ENCODE peak calls at places on chromosomes 1 and 21, in six cellular contexts. One of them, this sample, is unnamed.

GRCh38 chr1:193457676-193458075 is 271.3 kb upstream of the B3GALT2 start:
- DNase-seq in MM.1S: no peak
- DNase-seq in left ventricle myocardium inferior: no peak
- DNase-seq in psoas muscle: no peak
- DNase-seq in HFF-Myc: no peak
- DNase-seq in lung: no peak
- DNase-seq in this sample: no peak

GRCh38 chr1:25897754-25898153 is 8.5 kb downstream of the STMN1 start:
- DNase-seq in HFF-Myc: no peak
- DNase-seq in MM.1S: no peak
- DNase-seq in psoas muscle: no peak
- DNase-seq in left ventricle myocardium inferior: no peak
- DNase-seq in lung: no peak
- DNase-seq in this sample: no peak

GRCh38 chr1:206128192-206128591 is 11.0 kb upstream of the AVPR1B start:
- DNase-seq in HFF-Myc: no peak
- DNase-seq in left ventricle myocardium inferior: no peak
- DNase-seq in lung: no peak
- DNase-seq in MM.1S: no peak
- DNase-seq in psoas muscle: no peak
- DNase-seq in this sample: no peak

GRCh38 chr1:11842154-11843041 is 5.2 kb downstream of the NPPA start:
- DNase-seq in left ventricle myocardium inferior: peak; percentile 39
- DNase-seq in HFF-Myc: no peak
- DNase-seq in lung: no peak
- DNase-seq in psoas muscle: no peak
- DNase-seq in MM.1S: no peak
- DNase-seq in this sample: peak; percentile 29

GRCh38 chr1:17826165-17826488 is 71.0 kb downstream of the ACTL8 start:
- DNase-seq in HFF-Myc: no peak
- DNase-seq in MM.1S: no peak
- DNase-seq in left ventricle myocardium inferior: peak; percentile 53
- DNase-seq in lung: peak; percentile 36
- DNase-seq in psoas muscle: peak; percentile 59
- DNase-seq in this sample: peak; percentile 31

GRCh38 chr1:63322944-63323865 is 838 bp downstream of the FOXD3 start:
- DNase-seq in left ventricle myocardium inferior: no peak
- DNase-seq in lung: no peak
- DNase-seq in MM.1S: no peak
- DNase-seq in psoas muscle: no peak
- DNase-seq in HFF-Myc: no peak
- DNase-seq in this sample: peak; percentile 26

GRCh38 chr1:229252228-229252984 is 18.5 kb upstream of the RAB4A start:
- DNase-seq in HFF-Myc: no peak
- DNase-seq in lung: no peak
- DNase-seq in MM.1S: no peak
- DNase-seq in psoas muscle: no peak
- DNase-seq in left ventricle myocardium inferior: no peak
- DNase-seq in this sample: no peak

GRCh38 chr1:32748926-32749325 is 46.4 kb upstream of the SYNC start:
- DNase-seq in lung: no peak
- DNase-seq in left ventricle myocardium inferior: no peak
- DNase-seq in MM.1S: no peak
- DNase-seq in psoas muscle: no peak
- DNase-seq in HFF-Myc: no peak
- DNase-seq in this sample: no peak

GRCh38 chr1:224430511-224431113 is 4.0 kb downstream of the WDR26 start:
- DNase-seq in psoas muscle: no peak
- DNase-seq in lung: no peak
- DNase-seq in HFF-Myc: no peak
- DNase-seq in left ventricle myocardium inferior: no peak
- DNase-seq in MM.1S: peak; percentile 65
- DNase-seq in this sample: peak; percentile 58

GRCh38 chr1:67880056-67880601 is 46.9 kb upstream of the GNG12 start:
- DNase-seq in HFF-Myc: peak; percentile 26
- DNase-seq in MM.1S: no peak
- DNase-seq in left ventricle myocardium inferior: no peak
- DNase-seq in lung: no peak
- DNase-seq in psoas muscle: no peak
- DNase-seq in this sample: no peak

GRCh38 chr1:78045600-78045849 is 241 bp upstream of the GIPC2 start:
- DNase-seq in psoas muscle: no peak
- DNase-seq in lung: no peak
- DNase-seq in HFF-Myc: no peak
- DNase-seq in MM.1S: no peak
- DNase-seq in left ventricle myocardium inferior: no peak
- DNase-seq in this sample: no peak
- H3K4me3 ChIP-seq in psoas muscle: peak overlapping the region; percentile 79
- H3K4me3 ChIP-seq in lung: peak overlapping the region; percentile 39
- H3K4me3 ChIP-seq in HFF-Myc: peak overlapping the region; percentile 48
- H3K4me3 ChIP-seq in MM.1S: peak overlapping the region; percentile 52
- H3K4me3 ChIP-seq in left ventricle myocardium inferior: peak overlapping the region; percentile 92
- H3K4me3 ChIP-seq in this sample: no peak overlapping the region

GRCh38 chr1:1305300-1306069 is 2.2 kb downstream of the ACAP3 start:
- DNase-seq in left ventricle myocardium inferior: peak; percentile 75
- DNase-seq in HFF-Myc: peak; percentile 48
- DNase-seq in psoas muscle: peak; percentile 80
- DNase-seq in lung: peak; percentile 69
- DNase-seq in MM.1S: no peak
- DNase-seq in this sample: peak; percentile 72
- TF ChIP-seq CTCF in left ventricle myocardium inferior: no peak
- TF ChIP-seq CTCF in HFF-Myc: no peak
- TF ChIP-seq CTCF in psoas muscle: no peak
- TF ChIP-seq CTCF in lung: no peak
- TF ChIP-seq CTCF in MM.1S: no peak
- TF ChIP-seq CTCF in this sample: peak; percentile 17

GRCh38 chr1:43851561-43852338 is 81.9 kb upstream of the ARTN start:
- DNase-seq in HFF-Myc: no peak
- DNase-seq in psoas muscle: no peak
- DNase-seq in left ventricle myocardium inferior: no peak
- DNase-seq in MM.1S: no peak
- DNase-seq in lung: no peak
- DNase-seq in this sample: no peak

GRCh38 chr1:43854473-43854872 is 79.1 kb upstream of the ARTN start:
- DNase-seq in psoas muscle: no peak
- DNase-seq in left ventricle myocardium inferior: no peak
- DNase-seq in MM.1S: no peak
- DNase-seq in HFF-Myc: no peak
- DNase-seq in lung: no peak
- DNase-seq in this sample: no peak

GRCh38 chr1:43856188-43856587 is 77.4 kb upstream of the ARTN start:
- DNase-seq in left ventricle myocardium inferior: no peak
- DNase-seq in HFF-Myc: no peak
- DNase-seq in MM.1S: no peak
- DNase-seq in lung: no peak
- DNase-seq in psoas muscle: no peak
- DNase-seq in this sample: no peak

GRCh38 chr1:43850599-43851233 is 82.9 kb upstream of the ARTN start:
- DNase-seq in psoas muscle: no peak
- DNase-seq in MM.1S: no peak
- DNase-seq in lung: no peak
- DNase-seq in HFF-Myc: no peak
- DNase-seq in left ventricle myocardium inferior: no peak
- DNase-seq in this sample: no peak

DNA sequence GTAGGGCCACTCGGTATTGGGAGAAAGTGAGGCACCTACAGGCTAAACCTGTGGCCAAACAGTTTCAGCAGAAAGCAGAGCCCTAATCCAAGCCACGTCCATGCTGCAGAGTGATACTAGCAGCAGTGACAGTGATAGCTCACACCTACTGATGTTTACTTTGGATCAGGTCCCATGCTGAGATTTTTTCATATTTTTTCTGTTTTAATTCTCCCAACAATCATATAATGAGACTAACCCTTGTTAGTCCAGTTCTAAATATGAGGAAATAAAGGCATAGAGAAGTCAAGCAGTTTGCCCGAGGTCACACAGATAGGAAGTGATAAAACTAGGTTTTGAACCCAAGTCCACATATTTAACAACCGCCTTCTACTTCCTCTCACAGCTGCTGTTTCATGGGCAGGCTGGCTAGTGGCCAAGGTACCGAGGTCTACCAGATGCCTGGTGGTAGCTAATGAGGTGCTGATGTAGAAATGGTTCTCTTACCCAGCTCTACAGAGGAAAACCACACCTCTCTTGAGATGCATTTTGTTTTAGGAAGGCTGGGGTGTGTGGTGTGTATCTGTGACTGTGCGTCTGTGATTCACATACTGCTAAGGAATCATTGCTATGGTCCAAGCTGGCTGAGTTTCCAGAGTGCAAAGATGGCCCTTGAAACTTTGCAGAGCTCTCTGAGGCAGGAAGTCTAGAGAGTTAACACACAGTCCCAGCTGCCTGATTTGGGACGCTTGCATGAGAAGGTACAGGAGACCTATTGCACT is 80.3 kb upstream of the ARTN start:
- DNase-seq in psoas muscle: peak; percentile 50
- DNase-seq in MM.1S: peak; percentile 83
- DNase-seq in left ventricle myocardium inferior: peak; percentile 74
- DNase-seq in lung: peak; percentile 66
- DNase-seq in HFF-Myc: peak; percentile 86
- DNase-seq in this sample: peak; percentile 68
- H3K4me3 ChIP-seq in psoas muscle: no peak overlapping the region
- H3K4me3 ChIP-seq in MM.1S: no peak overlapping the region
- H3K4me3 ChIP-seq in left ventricle myocardium inferior: no peak overlapping the region
- H3K4me3 ChIP-seq in lung: no peak overlapping the region
- H3K4me3 ChIP-seq in HFF-Myc: no peak overlapping the region
- H3K4me3 ChIP-seq in this sample: no peak overlapping the region

DNA sequence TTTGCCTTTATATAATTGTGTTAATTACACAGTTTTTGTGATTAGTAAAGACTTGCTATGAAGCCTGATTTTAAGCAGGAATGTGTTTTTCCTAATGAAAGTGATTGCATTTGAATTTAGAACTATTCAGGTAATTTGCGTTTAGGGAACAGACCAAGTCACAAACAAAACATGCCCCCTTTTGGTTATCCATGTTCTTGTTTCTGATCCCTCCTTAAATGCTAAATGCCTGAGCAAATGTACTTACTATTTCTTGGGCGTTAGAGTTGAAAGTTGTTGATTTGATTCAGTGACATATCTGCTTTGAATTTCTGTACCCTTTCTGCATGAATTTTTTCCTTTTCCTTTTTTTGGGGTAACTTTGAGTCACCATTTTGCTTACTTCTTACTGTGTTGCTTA is 5.2 kb downstream of the POU2F1 start:
- DNase-seq in HFF-Myc: no peak
- DNase-seq in psoas muscle: no peak
- DNase-seq in left ventricle myocardium inferior: no peak
- DNase-seq in lung: no peak
- DNase-seq in MM.1S: no peak
- DNase-seq in this sample: no peak
- TF ChIP-seq CTCF in HFF-Myc: no peak
- TF ChIP-seq CTCF in psoas muscle: no peak
- TF ChIP-seq CTCF in left ventricle myocardium inferior: no peak
- TF ChIP-seq CTCF in lung: no peak
- TF ChIP-seq CTCF in MM.1S: no peak
- TF ChIP-seq CTCF in this sample: no peak

DNA sequence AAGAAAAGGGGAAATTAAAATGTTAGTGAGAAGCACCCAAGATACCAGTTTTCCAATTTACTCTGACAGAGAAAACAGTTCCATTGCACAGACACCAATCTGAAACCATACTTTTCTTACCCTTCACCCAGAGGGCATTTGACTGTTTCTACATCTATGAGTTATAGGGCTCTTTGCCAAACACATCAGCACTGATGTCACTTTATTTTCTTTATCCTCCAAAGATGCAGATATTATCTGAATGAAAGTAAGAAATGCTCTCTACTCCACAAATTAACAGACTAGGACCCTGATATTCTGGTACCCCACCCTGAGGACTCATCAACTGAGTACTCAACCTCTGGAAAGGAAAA is 24.2 kb upstream of the PEX19 start:
- DNase-seq in HFF-Myc: no peak
- DNase-seq in left ventricle myocardium inferior: no peak
- DNase-seq in MM.1S: no peak
- DNase-seq in lung: no peak
- DNase-seq in psoas muscle: no peak
- DNase-seq in this sample: no peak
- H3K4me3 ChIP-seq in HFF-Myc: no peak overlapping the region
- H3K4me3 ChIP-seq in left ventricle myocardium inferior: no peak overlapping the region
- H3K4me3 ChIP-seq in MM.1S: no peak overlapping the region
- H3K4me3 ChIP-seq in lung: no peak overlapping the region
- H3K4me3 ChIP-seq in psoas muscle: no peak overlapping the region
- H3K4me3 ChIP-seq in this sample: no peak overlapping the region

DNA sequence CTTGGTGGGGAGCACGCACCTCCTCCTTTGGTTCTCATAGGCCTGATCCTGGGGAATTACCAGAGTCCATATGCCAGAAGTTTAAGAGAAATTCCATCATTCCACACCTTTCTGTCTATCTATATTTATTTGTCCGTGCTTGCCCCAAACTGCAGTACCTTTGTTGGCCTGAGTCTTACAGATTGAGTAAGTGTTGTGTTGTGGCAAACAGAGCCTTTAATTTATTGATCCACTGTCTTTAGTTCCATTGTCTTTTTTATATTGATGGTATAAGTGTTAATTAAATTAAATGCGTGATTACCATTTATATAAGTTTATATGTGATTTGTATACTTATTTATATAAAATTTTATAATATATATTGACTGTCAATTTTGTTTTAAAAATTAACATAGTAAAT is 4.9 kb downstream of the SH3BGR start:
- DNase-seq in left ventricle myocardium inferior: no peak
- DNase-seq in MM.1S: no peak
- DNase-seq in psoas muscle: no peak
- DNase-seq in lung: no peak
- DNase-seq in HFF-Myc: no peak
- DNase-seq in this sample: no peak
- TF ChIP-seq CTCF in left ventricle myocardium inferior: peak; percentile 37
- TF ChIP-seq CTCF in MM.1S: peak; percentile 40
- TF ChIP-seq CTCF in psoas muscle: peak; percentile 42
- TF ChIP-seq CTCF in lung: no peak
- TF ChIP-seq CTCF in HFF-Myc: peak; percentile 2
- TF ChIP-seq CTCF in this sample: no peak

DNA sequence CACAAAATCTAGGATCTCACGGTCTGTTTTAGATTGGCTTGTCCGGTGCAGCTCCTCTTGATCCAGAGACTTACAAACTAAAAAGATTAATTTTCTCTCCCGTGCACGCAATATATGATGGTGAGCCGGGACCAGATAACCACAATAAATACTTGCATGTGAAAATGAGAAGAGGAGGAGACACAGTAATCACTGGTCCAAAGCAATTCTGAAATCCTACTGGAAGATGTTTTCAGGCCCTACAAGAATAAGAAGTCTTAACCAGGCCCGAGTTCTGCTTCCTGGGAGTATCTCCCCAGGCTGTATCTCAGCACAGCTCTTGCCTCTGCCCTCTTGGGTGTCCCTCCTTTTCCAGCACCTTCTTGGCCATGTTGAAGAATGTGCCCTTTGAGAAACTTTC is 1.0 kb upstream of the WDR4 start:
- DNase-seq in HFF-Myc: no peak
- DNase-seq in MM.1S: no peak
- DNase-seq in lung: no peak
- DNase-seq in psoas muscle: no peak
- DNase-seq in left ventricle myocardium inferior: no peak
- DNase-seq in this sample: no peak
- H3K4me3 ChIP-seq in HFF-Myc: peak overlapping the region; percentile 88
- H3K4me3 ChIP-seq in MM.1S: peak overlapping the region; percentile 84
- H3K4me3 ChIP-seq in lung: no peak overlapping the region
- H3K4me3 ChIP-seq in psoas muscle: peak overlapping the region; percentile 95
- H3K4me3 ChIP-seq in left ventricle myocardium inferior: peak overlapping the region; percentile 84
- H3K4me3 ChIP-seq in this sample: peak overlapping the region; percentile 79